ENCODE peak calls at places on chromosomes 12 and 14, in six cellular contexts. E, B, M, Z, W and J are unnamed samples.

GRCh38 chr14:99735189-99736135 is 51.4 kb downstream of the CYP46A1 start:
- DNase-seq in E (no peak), B (no peak), M (no peak), Z (no peak), W (no peak), J (no peak)

GRCh38 chr14:64572721-64573508 is 23.2 kb downstream of the PPP1R36 start:
- DNase-seq in E (peak; percentile 65), B (no peak), M (no peak), Z (no peak), W (no peak), J (no peak)

GRCh38 chr14:96698846-96699543 is 98.2 kb upstream of the VRK1 start:
- DNase-seq in E (no peak), B (no peak), M (no peak), Z (no peak), W (peak; percentile 21), J (no peak)

GRCh38 chr14:39469094-39469710 is 37.0 kb upstream of the FBXO33 start:
- DNase-seq in E (no peak), B (peak; percentile 70), M (no peak), Z (peak; percentile 21), W (no peak), J (peak; percentile 17)

GRCh38 chr14:65872536-65872935 is 460.0 kb downstream of the FUT8 start:
- DNase-seq in E (no peak), B (no peak), M (no peak), Z (no peak), W (no peak), J (no peak)

GRCh38 chr14:71361335-71361734 is 454.1 kb downstream of the PCNX1 start:
- DNase-seq in E (peak; percentile 57), B (no peak), M (no peak), Z (no peak), W (peak; percentile 16), J (peak; percentile 41)

GRCh38 chr12:14950421-14950820 is 11.0 kb downstream of the ARHGDIB start:
- DNase-seq in E (no peak), B (no peak), M (no peak), Z (no peak), W (no peak), J (no peak)

GRCh38 chr14:102352213-102352612 is 10.5 kb downstream of the CINP start:
- DNase-seq in E (no peak), B (no peak), M (no peak), Z (no peak), W (no peak), J (no peak)

GRCh38 chr12:116177017-116177416 is 100.5 kb downstream of the MED13L start:
- DNase-seq in E (no peak), B (no peak), M (no peak), Z (no peak), W (no peak), J (no peak)

GRCh38 chr12:112564160-112564559 is 145.4 kb downstream of the PTPN11 start:
- DNase-seq in E (no peak), B (no peak), M (no peak), Z (no peak), W (no peak), J (no peak)

GRCh38 chr12:42094277-42094676 is 50.4 kb downstream of the GXYLT1 start:
- DNase-seq in E (peak; percentile 72), B (peak; percentile 47), M (no peak), Z (no peak), W (peak; percentile 58), J (peak; percentile 82)

GRCh38 chr12:85036241-85036707 is at the start of the genes LRRIQ1 and TSPAN19:
- DNase-seq in E (peak; percentile 79), B (peak; percentile 95), M (peak; percentile 95), Z (peak; percentile 70), W (peak; percentile 57), J (peak; percentile 88)

GRCh38 chr12:131121705-131122405 is 168.1 kb downstream of the ADGRD1 start:
- DNase-seq in E (no peak), B (peak; percentile 38), M (no peak), Z (no peak), W (no peak), J (no peak)

GRCh38 chr12:131120831-131121271 is 167.1 kb downstream of the ADGRD1 start:
- DNase-seq in E (no peak), B (peak; percentile 38), M (no peak), Z (no peak), W (no peak), J (no peak)

GRCh38 chr12:131123817-131124216 is 170.1 kb downstream of the ADGRD1 start:
- DNase-seq in E (no peak), B (peak; percentile 8), M (no peak), Z (no peak), W (no peak), J (no peak)

GRCh38 chr12:131124487-131125280 is 171.0 kb downstream of the ADGRD1 start:
- DNase-seq in E (no peak), B (no peak), M (no peak), Z (no peak), W (no peak), J (no peak)

GRCh38 chr12:131122631-131123030 is 168.9 kb downstream of the ADGRD1 start:
- DNase-seq in E (no peak), B (peak; percentile 19), M (no peak), Z (no peak), W (no peak), J (no peak)
- H3K14ac ChIP-seq in E (no peak overlapping the region), B (no peak overlapping the region), M (no peak overlapping the region), Z (no peak overlapping the region), W (no peak overlapping the region), J (no peak overlapping the region)

DNA sequence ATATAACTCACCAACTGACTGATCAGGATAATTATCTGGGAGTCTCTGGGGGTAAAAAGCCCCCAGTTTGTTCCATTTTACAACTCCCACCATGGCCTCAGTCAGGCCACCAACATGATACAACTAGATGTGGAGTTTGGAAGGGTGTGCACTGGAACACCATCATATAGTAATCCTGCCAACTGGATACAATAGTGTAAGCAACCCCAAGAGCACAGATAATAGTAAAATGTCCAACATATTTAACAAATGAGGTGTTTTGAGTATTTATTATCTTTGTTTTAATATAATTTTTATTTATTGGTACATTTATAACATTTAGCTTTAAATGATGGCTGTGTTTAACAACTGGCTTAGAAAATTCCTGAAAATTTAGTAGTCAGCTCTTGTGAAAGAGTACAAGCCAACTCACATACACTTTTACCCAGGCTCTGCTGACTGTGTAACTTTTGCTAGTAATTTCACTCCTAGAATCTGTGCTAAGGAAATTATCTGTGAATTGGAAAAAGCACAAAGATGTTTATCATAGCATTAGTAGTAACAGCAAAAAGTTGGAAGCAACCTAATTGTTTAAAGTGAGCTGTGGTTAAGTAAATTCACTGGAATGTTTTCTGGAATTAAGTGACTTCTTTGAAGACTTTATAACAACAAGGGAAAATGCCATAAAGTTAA is 196.8 kb downstream of the RAD51B start:
- DNase-seq in E (peak; percentile 57), B (no peak), M (no peak), Z (no peak), W (peak; percentile 23), J (peak; percentile 73)
- H2AFZ ChIP-seq in E (no peak overlapping the region), B (no peak overlapping the region), M (no peak overlapping the region), Z (no peak overlapping the region), W (no peak overlapping the region), J (no peak overlapping the region)

DNA sequence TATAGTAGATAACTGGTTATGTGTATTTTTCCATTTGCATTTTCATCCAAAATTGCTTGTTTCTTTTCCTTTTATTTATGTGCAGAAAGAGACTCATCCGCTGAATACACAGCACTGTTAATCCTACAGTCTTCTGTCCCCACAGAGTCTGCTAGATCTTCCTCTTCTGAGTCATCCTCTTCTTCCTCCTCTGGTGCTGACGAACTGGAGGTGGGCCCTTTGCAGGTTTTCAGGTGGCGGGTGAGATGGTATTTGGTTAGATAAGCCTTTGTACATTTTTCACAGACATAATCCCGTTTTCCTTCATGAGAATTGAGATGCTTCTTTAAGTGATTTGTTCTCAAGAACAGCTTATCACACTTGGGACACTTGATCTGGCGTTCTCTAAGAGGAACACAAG is 26.8 kb downstream of the PRDM4 start:
- DNase-seq in E (no peak), B (no peak), M (no peak), Z (no peak), W (no peak), J (no peak)
- H3K4me2 ChIP-seq in E (no peak overlapping the region), B (no peak overlapping the region), M (no peak overlapping the region), Z (no peak overlapping the region), W (no peak overlapping the region), J (no peak overlapping the region)

GRCh38 chr12:48340891-48341290 is 9.8 kb downstream of the ZNF641 start:
- DNase-seq in E (no peak), B (no peak), M (no peak), Z (no peak), W (no peak), J (no peak)
- H3K14ac ChIP-seq in E (no peak overlapping the region), B (no peak overlapping the region), M (no peak overlapping the region), Z (no peak overlapping the region), W (no peak overlapping the region), J (no peak overlapping the region)

GRCh38 chr14:31487891-31488290 is at the start of gene GPR33:
- DNase-seq in E (no peak), B (no peak), M (no peak), Z (no peak), W (no peak), J (no peak)

GRCh38 chr14:31489680-31490079 is 1.8 kb upstream of the GPR33 start:
- DNase-seq in E (no peak), B (no peak), M (no peak), Z (no peak), W (no peak), J (no peak)

GRCh38 chr14:31479026-31479425 is 8.8 kb downstream of the GPR33 start:
- DNase-seq in E (no peak), B (no peak), M (no peak), Z (no peak), W (no peak), J (no peak)

GRCh38 chr14:31486764-31487163 is 1.1 kb downstream of the GPR33 start:
- DNase-seq in E (no peak), B (no peak), M (no peak), Z (no peak), W (no peak), J (no peak)

GRCh38 chr14:31484754-31485153 is 3.1 kb downstream of the GPR33 start:
- DNase-seq in E (no peak), B (no peak), M (no peak), Z (no peak), W (no peak), J (no peak)
- H2AFZ ChIP-seq in E (no peak overlapping the region), B (no peak overlapping the region), M (no peak overlapping the region), Z (no peak overlapping the region), W (no peak overlapping the region), J (no peak overlapping the region)

GRCh38 chr12:16362550-16362949 is 15.1 kb downstream of the MGST1 start:
- DNase-seq in E (no peak), B (no peak), M (no peak), Z (no peak), W (no peak), J (no peak)

GRCh38 chr12:16361142-16361783 is 13.8 kb downstream of the MGST1 start:
- DNase-seq in E (no peak), B (no peak), M (no peak), Z (no peak), W (peak; percentile 49), J (no peak)

GRCh38 chr12:16359512-16360491 is 12.4 kb downstream of the MGST1 start:
- DNase-seq in E (peak; percentile 47), B (peak; percentile 81), M (peak; percentile 50), Z (peak; percentile 41), W (peak; percentile 84), J (peak; percentile 61)

GRCh38 chr12:16358896-16359295 is 11.5 kb downstream of the MGST1 start:
- DNase-seq in E (peak; percentile 34), B (no peak), M (no peak), Z (no peak), W (no peak), J (peak; percentile 26)
- H3K4me2 ChIP-seq in E (peak overlapping the region; percentile 10), B (no peak overlapping the region), M (no peak overlapping the region), Z (no peak overlapping the region), W (no peak overlapping the region), J (no peak overlapping the region)